ENCODE peak calls at places on chromosome 17, in ten cellular contexts. F is NCI-H1417, M is GM13977, Z is left cardiac atrium, Q is mucosa of gallbladder, R is MCF 10A, T is amygdala, B is RPMI7951, X is T follicular helper cell, A is cerebellar nuclear complex. U is an unnamed sample.

GRCh38 chr17:50861822-50862528 is 4.2 kb downstream of the TOB1 start:
- DNase-seq in R (no peak), A (no peak), T (no peak), M (no peak), Q (no peak), Z (no peak), B (no peak), X (no peak), F (no peak), U (no peak)

GRCh38 chr17:39158623-39159022 is 7.2 kb upstream of the PLXDC1 start:
- DNase-seq in T (no peak), F (no peak), R (no peak), X (no peak), B (no peak), Z (no peak), Q (no peak), M (no peak), A (no peak), U (no peak)

GRCh38 chr17:75853410-75853809 is 1.7 kb downstream of the WBP2 start:
- DNase-seq in B (peak), Q (no peak), X (no peak), T (no peak), M (no peak), Z (no peak), A (no peak), F (no peak), R (peak), U (no peak)

GRCh38 chr17:5485270-5486205 is at the start of gene DERL2:
- DNase-seq in T (no peak), Q (no peak), A (no peak), F (peak), Z (no peak), M (no peak), X (no peak), R (no peak), B (peak), U (no peak)

GRCh38 chr17:80260791-80261158 is at the start of gene RNF213:
- DNase-seq in X (peak), R (no peak), Z (peak), A (no peak), Q (peak), B (peak), F (peak), M (peak), T (no peak), U (peak)

GRCh38 chr17:51805220-51805619 is 353.3 kb downstream of the CA10 start:
- DNase-seq in A (no peak), Q (no peak), Z (no peak), F (no peak), X (no peak), R (no peak), M (no peak), B (no peak), T (no peak), U (no peak)

GRCh38 chr17:7884581-7885356 is 3.8 kb upstream of the CHD3 start:
- DNase-seq in T (no peak), B (no peak), M (peak), R (no peak), Z (peak), F (peak), Q (no peak), X (peak), A (no peak), U (peak)

GRCh38 chr17:79305376-79305775 is 230.8 kb downstream of the ENGASE start:
- DNase-seq in B (no peak), X (no peak), F (no peak), M (no peak), T (no peak), Q (no peak), R (no peak), A (no peak), Z (no peak), U (no peak)

GRCh38 chr17:46873941-46874645 is 22.7 kb downstream of the WNT9B start:
- DNase-seq in T (no peak), A (no peak), Q (no peak), B (no peak), R (no peak), Z (no peak), M (no peak), F (no peak), X (no peak), U (no peak)

GRCh38 chr17:80663783-80664206 is 119.2 kb downstream of the RPTOR start:
- DNase-seq in A (no peak), R (no peak), B (no peak), T (no peak), F (peak), Q (peak), Z (no peak), X (no peak), M (no peak), U (no peak)

GRCh38 chr17:74490716-74491115 is 24.3 kb downstream of the CD300A start:
- DNase-seq in R (no peak), Q (no peak), A (no peak), F (no peak), B (no peak), M (peak), T (no peak), X (no peak), Z (no peak), U (no peak)

GRCh38 chr17:81329279-81329926 is 34.3 kb upstream of the SLC38A10 start:
- DNase-seq in M (no peak), Q (peak), R (peak), X (no peak), F (peak), T (no peak), Z (peak), A (no peak), B (peak), U (peak)

GRCh38 chr17:50847566-50847965 is 12.2 kb downstream of the WFIKKN2 start:
- DNase-seq in B (no peak), T (no peak), R (no peak), Z (no peak), X (no peak), Q (no peak), F (no peak), A (no peak), M (no peak), U (no peak)

GRCh38 chr17:61352408-61352770 is 47.3 kb upstream of the TBX2 start:
- DNase-seq in R (no peak), A (no peak), M (no peak), Z (no peak), T (no peak), Q (no peak), F (no peak), B (no peak), X (no peak), U (no peak)

GRCh38 chr17:73291260-73291801 is 20.5 kb downstream of the CDC42EP4 start:
- DNase-seq in Z (peak), X (no peak), B (peak), M (peak), R (peak), T (no peak), Q (no peak), F (no peak), A (no peak), U (peak)

GRCh38 chr17:17576772-17577234 is 14.7 kb downstream of the PEMT start:
- DNase-seq in A (no peak), F (no peak), M (no peak), X (no peak), T (no peak), Z (no peak), R (no peak), Q (no peak), B (no peak), U (no peak)

GRCh38 chr17:11308550-11308949 is 67.5 kb downstream of the SHISA6 start:
- DNase-seq in F (no peak), R (no peak), A (no peak), X (no peak), T (no peak), B (no peak), Q (no peak), M (no peak), Z (no peak), U (no peak)

GRCh38 chr17:4968916-4969550 is 1.4 kb upstream of the SPAG7 start:
- DNase-seq in B (peak), A (no peak), M (no peak), Z (no peak), F (peak), T (no peak), X (no peak), R (peak), Q (no peak), U (no peak)

GRCh38 chr17:48111937-48112241 is 4.3 kb downstream of the SNX11 start:
- DNase-seq in X (no peak), F (no peak), T (no peak), R (no peak), A (no peak), B (no peak), M (no peak), Z (no peak), Q (no peak), U (no peak)

GRCh38 chr17:10618202-10618635 is 38.9 kb downstream of the MYH3 start:
- DNase-seq in R (peak), Z (peak), F (peak), A (no peak), X (peak), M (peak), T (no peak), B (peak), Q (peak), U (peak)

GRCh38 chr17:75729351-75729750 is 8.1 kb downstream of the ITGB4 start:
- DNase-seq in R (no peak), A (no peak), B (no peak), T (no peak), Q (no peak), X (no peak), F (no peak), M (no peak), Z (no peak), U (no peak)